ENCODE peak calls at places on chromosomes 3 and 15, in five cellular contexts. E, K, A, Z and H are unnamed samples.
A peak's percentile ranks its signal among the peaks of the same experiment; 100 is the strongest.

GRCh38 chr3:42067324-42067723 is 23.8 kb upstream of the TRAK1 start:
- DNase-seq in E (no peak), K (no peak), A (peak; percentile 86), Z (no peak), H (no peak)

GRCh38 chr3:194682651-194683310 is 2.9 kb upstream of the FAM43A start:
- DNase-seq in A (no peak), Z (peak; percentile 74), K (peak; percentile 83), E (peak; percentile 80), H (peak; percentile 58)

GRCh38 chr15:31280037-31280830 is 46.4 kb upstream of the KLF13 start:
- DNase-seq in K (peak; percentile 68), A (no peak), E (no peak), Z (peak; percentile 43), H (no peak)

GRCh38 chr3:143172313-143173054 is 52.9 kb downstream of the CHST2 start:
- DNase-seq in K (no peak), A (no peak), E (no peak), Z (no peak), H (no peak)

GRCh38 chr3:161153480-161153879 is 48.3 kb upstream of the B3GALNT1 start:
- DNase-seq in A (no peak), K (no peak), E (no peak), Z (no peak), H (no peak)

GRCh38 chr15:41847981-41848380 is 9.3 kb downstream of the PLA2G4B start:
- DNase-seq in Z (no peak), K (no peak), A (no peak), E (no peak), H (no peak)

GRCh38 chr3:5806192-5806591 is 618.7 kb downstream of the EDEM1 start:
- DNase-seq in K (no peak), A (no peak), Z (no peak), E (peak; percentile 28), H (no peak)

GRCh38 chr15:85865070-85865684 is 70.5 kb upstream of the KLHL25 start:
- DNase-seq in Z (peak; percentile 66), K (peak; percentile 11), A (no peak), E (peak; percentile 81), H (peak; percentile 75)

GRCh38 chr3:168025076-168025475 is 70.6 kb downstream of the GOLIM4 start:
- DNase-seq in K (no peak), A (no peak), E (no peak), Z (no peak), H (no peak)

GRCh38 chr3:42780892-42781700 is 8.0 kb upstream of the CCDC13 start:
- DNase-seq in A (peak; percentile 39), Z (no peak), K (peak; percentile 68), E (peak; percentile 68), H (peak; percentile 65)

DNA sequence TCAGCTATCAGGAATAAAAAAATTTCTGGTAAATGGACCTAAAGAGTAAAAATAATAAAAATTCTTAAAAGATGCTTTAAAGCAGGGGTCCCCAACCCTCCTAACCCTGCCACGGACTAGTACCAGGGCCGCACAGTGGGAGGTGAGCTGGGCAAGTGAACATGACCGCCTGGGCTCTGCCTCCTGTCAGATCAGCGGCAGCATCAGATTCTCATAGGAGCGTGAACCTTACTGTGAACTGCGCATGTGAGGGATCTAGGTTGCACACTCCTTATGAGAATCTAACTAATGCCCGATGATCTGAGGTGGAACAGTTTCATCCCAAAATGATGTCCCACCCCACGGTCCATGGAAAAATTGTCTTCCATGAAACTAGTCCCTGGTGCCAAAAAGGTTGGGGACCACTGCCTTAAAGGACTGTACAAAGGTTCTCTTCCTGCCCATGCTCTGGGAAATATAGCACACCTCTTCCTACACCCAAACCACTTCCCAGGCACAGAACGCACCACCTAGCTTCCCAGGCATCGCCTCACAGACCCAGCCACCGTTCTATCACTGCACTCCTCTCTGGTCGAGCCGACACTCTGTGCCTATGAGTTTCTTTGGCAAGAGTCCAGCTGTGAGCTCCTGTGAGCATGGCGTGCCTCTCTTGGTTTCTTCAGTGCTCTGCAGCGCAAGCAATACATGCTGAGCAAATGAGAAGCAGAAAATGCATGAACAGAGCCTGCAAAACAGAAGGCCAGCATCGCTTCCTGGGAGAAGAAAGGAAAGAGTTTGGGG is 104.9 kb downstream of the OCA2 start:
- DNase-seq in A (no peak), Z (no peak), E (no peak), K (no peak), H (no peak)
- TF ChIP-seq SUZ12 in A (no peak), Z (no peak), E (no peak), K (no peak), H (no peak)

DNA sequence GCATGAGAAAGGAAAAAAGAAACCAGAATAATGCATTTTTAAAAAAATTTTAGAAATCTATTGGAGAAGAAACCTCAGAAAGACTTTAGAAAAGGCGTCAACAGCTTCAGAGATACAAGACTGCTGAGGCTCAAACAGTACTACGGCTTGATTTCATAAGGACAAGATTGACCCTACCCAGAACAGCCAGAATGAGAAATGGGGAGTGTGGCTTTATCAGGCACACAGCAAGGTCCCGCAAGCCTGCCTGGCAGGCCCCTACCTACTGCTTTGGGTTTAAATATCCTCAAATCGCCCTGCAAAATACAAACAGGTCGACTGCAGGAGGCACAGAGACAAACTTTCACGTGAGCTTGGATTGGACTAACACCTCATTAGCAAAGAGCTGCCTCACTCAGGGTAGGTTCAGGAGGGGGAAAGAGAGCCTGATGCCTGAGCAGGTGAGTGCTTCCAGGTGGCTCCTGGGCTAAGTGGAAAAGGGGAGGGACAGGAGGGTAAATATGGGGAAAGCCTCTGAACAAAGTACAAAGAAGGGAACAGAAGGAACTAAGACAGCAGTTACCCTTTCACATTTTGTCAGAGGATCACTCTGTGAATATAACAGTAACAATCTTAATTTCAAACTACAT is 87.5 kb downstream of the RORA start:
- DNase-seq in E (no peak), K (no peak), A (no peak), Z (no peak), H (no peak)
- TF ChIP-seq SUZ12 in E (no peak), K (no peak), A (no peak), Z (no peak), H (no peak)

GRCh38 chr3:171704002-171704401 is 106.3 kb downstream of the PLD1 start:
- DNase-seq in A (no peak), E (peak; percentile 32), Z (no peak), K (peak; percentile 9), H (peak; percentile 38)

GRCh38 chr3:171703144-171703543 is 107.1 kb downstream of the PLD1 start:
- DNase-seq in Z (no peak), K (no peak), E (no peak), A (no peak), H (no peak)

GRCh38 chr3:171700157-171700556 is 110.1 kb downstream of the PLD1 start:
- DNase-seq in E (no peak), A (no peak), Z (no peak), K (no peak), H (no peak)

GRCh38 chr3:171700653-171701052 is 109.6 kb downstream of the PLD1 start:
- DNase-seq in K (no peak), E (no peak), Z (no peak), A (no peak), H (no peak)

DNA sequence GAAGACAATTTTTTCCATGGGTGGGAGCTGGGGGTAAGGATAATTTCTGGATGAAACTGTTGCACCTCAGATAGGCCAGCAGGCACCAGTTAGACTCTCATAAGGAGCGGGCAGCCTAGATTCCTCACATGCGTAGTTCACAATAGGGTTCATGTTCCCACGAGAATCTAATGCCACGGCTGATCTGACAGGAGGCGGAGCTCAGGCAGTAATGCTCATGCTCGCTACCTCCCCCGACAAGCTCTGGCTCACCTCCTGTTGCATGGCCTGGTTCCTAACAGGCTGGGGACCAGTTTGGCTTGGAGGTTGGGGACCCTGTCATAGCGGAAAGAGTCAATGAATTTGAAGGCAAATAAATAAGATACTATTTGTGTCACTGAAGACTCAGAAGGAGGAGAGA is 105.5 kb downstream of the PLD1 start:
- DNase-seq in Z (no peak), E (no peak), A (no peak), K (no peak), H (no peak)
- TF ChIP-seq SUZ12 in Z (no peak), E (no peak), A (no peak), K (no peak), H (no peak)

DNA sequence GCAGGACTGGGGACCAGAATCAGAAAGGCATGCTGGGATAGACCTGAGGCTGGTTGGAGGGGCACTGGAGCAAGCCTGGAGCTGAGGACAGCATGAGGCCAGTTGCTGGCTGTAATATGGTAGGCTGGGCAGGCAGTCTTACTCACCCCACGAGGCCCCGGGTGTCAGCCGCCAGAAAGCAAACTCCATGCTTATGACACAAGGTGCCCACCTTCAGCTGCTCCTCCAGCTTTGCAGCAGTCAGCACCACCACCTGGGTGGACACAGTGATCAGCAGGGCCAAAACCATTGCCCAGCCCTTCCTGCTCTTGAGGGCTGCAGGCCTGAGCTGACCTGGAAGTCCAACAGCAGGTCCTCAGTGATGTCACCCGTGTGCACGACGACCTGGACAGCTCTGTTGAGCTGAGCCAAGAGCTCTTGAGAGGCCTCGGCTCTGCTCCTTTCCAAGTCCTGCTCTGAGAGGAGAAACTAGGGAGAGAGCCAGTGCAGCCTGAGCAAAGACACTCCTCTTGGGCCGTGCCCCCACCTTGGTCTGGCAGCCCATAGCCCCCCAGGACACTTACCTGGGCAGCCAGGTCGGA is 747 bp downstream of the UBA7 start:
- DNase-seq in A (no peak), E (no peak), K (no peak), Z (no peak), H (no peak)
- TF ChIP-seq SUZ12 in A (no peak), E (no peak), K (no peak), Z (no peak), H (no peak)

GRCh38 chr3:52886049-52886730 is 11.2 kb downstream of the STIMATE start:
- DNase-seq in K (no peak), E (no peak), A (no peak), Z (peak; percentile 31), H (no peak)
- TF ChIP-seq SUZ12 in K (no peak), E (no peak), A (no peak), Z (no peak), H (no peak)

GRCh38 chr15:23881299-23881698 is 194.2 kb upstream of the NDN start:
- DNase-seq in E (no peak), K (no peak), A (no peak), Z (no peak), H (no peak)

DNA sequence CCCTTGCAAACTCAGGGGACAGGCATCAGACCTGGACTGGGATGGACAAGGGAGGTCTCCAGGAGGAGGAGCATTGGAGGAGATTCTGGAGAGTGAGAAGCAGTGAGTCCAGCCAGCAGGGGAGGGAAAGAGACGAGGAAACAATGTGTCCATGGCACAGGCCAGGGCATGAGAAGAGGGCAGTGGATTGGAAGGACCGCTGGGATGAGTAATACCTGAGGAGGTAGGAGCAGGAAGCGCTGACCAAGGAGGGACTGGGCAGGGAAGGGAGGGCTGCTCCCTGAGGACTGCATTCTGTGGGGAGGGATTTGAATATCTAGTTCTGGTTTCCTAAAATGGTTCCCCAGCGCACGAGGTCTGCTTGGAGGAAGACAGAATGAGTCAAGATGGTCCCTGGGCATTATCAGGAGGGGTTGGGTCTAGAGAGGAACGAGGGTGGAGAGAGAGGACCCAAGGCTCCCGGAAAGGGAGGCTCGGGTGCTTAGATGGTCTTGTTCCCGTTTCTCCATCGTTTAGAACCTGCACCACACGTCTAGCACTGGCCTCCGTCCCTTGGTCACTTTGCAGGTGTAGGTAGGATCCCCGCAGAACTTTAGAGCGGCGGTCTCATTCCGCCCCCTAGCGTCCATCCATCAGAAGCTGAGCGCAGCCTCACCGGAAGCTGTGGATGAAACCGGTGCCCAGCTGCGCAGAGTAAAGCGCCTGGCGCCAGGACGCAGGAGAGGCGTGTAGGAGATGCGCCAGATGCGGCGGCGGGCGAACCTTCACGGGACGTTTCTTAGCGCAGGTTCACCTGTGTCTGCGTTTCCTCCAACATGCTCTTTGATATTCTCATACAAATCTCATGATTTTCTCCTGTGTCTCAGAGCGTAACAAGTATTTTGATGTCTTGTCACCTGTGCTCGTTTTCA is 190.7 kb upstream of the NDN start:
- DNase-seq in E (peak; percentile 69), K (peak; percentile 50), A (no peak), Z (peak; percentile 85), H (peak; percentile 41)
- TF ChIP-seq SUZ12 in E (no peak), K (no peak), A (no peak), Z (no peak), H (no peak)